ENCODE peak calls at places on chromosomes 16 and 17, in ten cellular contexts. B is body of pancreas, K is transverse colon, U is fibroblast of lung, Y is SK-N-SH, Q is AG04450, G is fibroblast of the aortic adventitia, N is brain microvascular endothelial cell, S is Calu3, L is AG09309. C is an unnamed sample.
A peak's percentile ranks its signal among the peaks of the same experiment; 100 is the strongest.

GRCh38 chr16:87387942-87388817 is 4.0 kb upstream of the MAP1LC3B start:
- DNase-seq in U (peak; percentile 99), Y (peak; percentile 88), Q (peak; percentile 96), B (peak; percentile 97), S (peak; percentile 95), G (peak; percentile 99), K (peak; percentile 94), L (peak; percentile 99), N (peak; percentile 98), C (peak; percentile 99)

GRCh38 chr17:7133424-7133823 is 18.8 kb upstream of the ASGR2 start:
- DNase-seq in G (no peak), L (no peak), Q (no peak), S (no peak), U (no peak), K (peak; percentile 32), N (no peak), Y (peak; percentile 58), B (no peak), C (no peak)

GRCh38 chr16:29994613-29995329 is 646 bp downstream of the HIRIP3 start:
- DNase-seq in G (peak; percentile 37), U (peak; percentile 43), S (peak; percentile 88), B (peak; percentile 73), K (peak; percentile 86), N (peak; percentile 30), Y (peak; percentile 58), Q (no peak), L (peak; percentile 28), C (peak; percentile 96)

GRCh38 chr17:19766421-19767270 is 18.5 kb upstream of the ALDH3A1 start:
- DNase-seq in S (peak; percentile 80), U (peak; percentile 29), L (no peak), N (peak; percentile 33), B (peak; percentile 76), Q (no peak), G (peak; percentile 57), Y (peak; percentile 87), K (peak; percentile 84), C (peak; percentile 47)

GRCh38 chr16:634051-634670 is 1.9 kb downstream of the METTL26 start:
- DNase-seq in U (no peak), K (no peak), N (no peak), S (no peak), Y (no peak), B (no peak), L (no peak), Q (no peak), G (no peak), C (no peak)

GRCh38 chr17:43736389-43736788 is 22.2 kb downstream of the SOST start:
- DNase-seq in Y (no peak), U (no peak), G (no peak), B (no peak), L (no peak), Q (no peak), N (no peak), S (no peak), K (no peak), C (no peak)

GRCh38 chr17:79851461-79851817 is 12.2 kb upstream of the CBX4 start:
- DNase-seq in Y (no peak), S (peak; percentile 92), B (peak; percentile 80), N (no peak), G (no peak), L (no peak), Q (no peak), K (peak; percentile 76), U (no peak), C (no peak)

GRCh38 chr16:23301251-23302044 is 654 bp upstream of the SCNN1B start:
- DNase-seq in N (no peak), Y (no peak), G (no peak), B (no peak), L (no peak), K (no peak), U (no peak), Q (no peak), S (no peak), C (no peak)

GRCh38 chr16:81693047-81693446 is 86.0 kb upstream of the PLCG2 start:
- DNase-seq in Q (no peak), K (no peak), U (peak; percentile 83), B (no peak), L (peak; percentile 68), S (no peak), N (peak; percentile 34), Y (no peak), G (peak; percentile 48), C (peak; percentile 20)

GRCh38 chr17:65589321-65589720 is 27.9 kb upstream of the AXIN2 start:
- DNase-seq in K (no peak), Y (no peak), Q (no peak), U (no peak), G (peak; percentile 68), L (no peak), S (no peak), B (no peak), N (no peak), C (no peak)

GRCh38 chr17:62626719-62627218 is 701 bp upstream of the MRC2 start:
- DNase-seq in U (peak; percentile 82), N (peak; percentile 71), G (peak; percentile 93), B (no peak), S (no peak), K (no peak), L (peak; percentile 76), Y (peak; percentile 88), Q (peak; percentile 61), C (peak; percentile 78)

DNA sequence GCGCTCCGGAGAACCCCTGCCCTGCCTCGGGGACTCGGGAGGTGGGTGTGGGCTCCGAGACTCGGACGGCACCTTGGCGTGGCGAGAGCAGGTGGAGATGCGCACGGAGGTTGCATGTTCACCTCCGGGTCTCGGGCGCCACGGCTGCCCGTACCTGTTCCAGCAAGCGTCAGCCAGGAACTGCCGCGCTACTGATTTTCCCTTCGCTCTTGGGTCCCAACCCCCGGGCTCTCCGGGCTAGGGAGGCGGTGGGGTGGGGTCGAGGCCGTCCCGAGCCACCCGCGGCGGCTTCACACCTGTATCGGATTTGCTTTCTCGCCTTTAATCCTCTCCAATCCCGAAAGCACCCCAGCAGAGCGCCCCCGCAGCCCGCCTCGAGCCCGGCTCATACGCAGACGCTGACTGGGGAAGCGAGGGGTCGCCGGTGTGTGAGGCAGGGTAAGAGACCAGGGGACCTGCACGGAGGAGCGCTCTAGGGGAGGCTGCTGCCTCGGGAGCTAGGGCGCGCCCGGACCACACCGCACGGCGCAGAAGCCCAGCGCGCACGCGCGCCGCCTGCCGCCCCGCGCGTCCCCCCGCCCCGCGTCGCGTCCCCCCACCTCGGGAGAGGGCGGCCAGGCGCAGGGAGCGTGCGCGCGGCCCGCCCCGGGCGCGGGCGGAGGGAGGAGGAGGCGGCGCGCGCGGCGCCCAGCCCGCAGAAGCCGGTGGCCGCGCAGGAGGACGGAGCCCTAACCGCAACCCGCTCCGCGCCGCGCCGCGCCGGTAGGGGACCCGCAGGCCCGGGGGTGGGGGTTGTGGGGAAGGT is at the start of gene DUSP14:
- DNase-seq in N (peak; percentile 47), U (peak; percentile 75), K (peak; percentile 81), B (peak; percentile 84), S (peak; percentile 99), Y (peak; percentile 99), Q (no peak), G (peak; percentile 70), L (no peak), C (peak; percentile 65)
- TF ChIP-seq CTCF in N (no peak), U (no peak), K (no peak), B (no peak), S (no peak), Y (no peak), Q (no peak), G (no peak), L (peak; percentile 10), C (no peak)

GRCh38 chr16:80614908-80615696 is 74.3 kb downstream of the DYNLRB2 start:
- DNase-seq in Q (peak; percentile 71), S (no peak), Y (no peak), G (peak; percentile 33), K (no peak), U (peak; percentile 99), N (peak; percentile 92), L (peak; percentile 1), B (no peak), C (peak; percentile 92)
- TF ChIP-seq CTCF in Q (peak; percentile 36), S (no peak), Y (peak; percentile 12), G (peak; percentile 4), K (no peak), U (no peak), N (peak; percentile 63), L (no peak), B (no peak), C (peak; percentile 63)

GRCh38 chr17:68532826-68533225 is 20.6 kb downstream of the PRKAR1A start:
- DNase-seq in K (no peak), G (no peak), Q (no peak), U (no peak), L (no peak), S (no peak), N (no peak), Y (no peak), B (no peak), C (no peak)

GRCh38 chr17:68531252-68531651 is 19.0 kb downstream of the PRKAR1A start:
- DNase-seq in G (no peak), Q (no peak), N (no peak), L (no peak), B (no peak), K (no peak), S (no peak), U (no peak), Y (no peak), C (no peak)

GRCh38 chr17:68534714-68535113 is 22.5 kb downstream of the PRKAR1A start:
- DNase-seq in U (no peak), Y (no peak), L (no peak), Q (no peak), N (no peak), K (no peak), G (no peak), B (no peak), S (no peak), C (no peak)

GRCh38 chr17:68535903-68536302 is 23.7 kb downstream of the PRKAR1A start:
- DNase-seq in Q (no peak), U (no peak), B (no peak), L (no peak), K (no peak), G (no peak), Y (no peak), S (no peak), N (no peak), C (no peak)

DNA sequence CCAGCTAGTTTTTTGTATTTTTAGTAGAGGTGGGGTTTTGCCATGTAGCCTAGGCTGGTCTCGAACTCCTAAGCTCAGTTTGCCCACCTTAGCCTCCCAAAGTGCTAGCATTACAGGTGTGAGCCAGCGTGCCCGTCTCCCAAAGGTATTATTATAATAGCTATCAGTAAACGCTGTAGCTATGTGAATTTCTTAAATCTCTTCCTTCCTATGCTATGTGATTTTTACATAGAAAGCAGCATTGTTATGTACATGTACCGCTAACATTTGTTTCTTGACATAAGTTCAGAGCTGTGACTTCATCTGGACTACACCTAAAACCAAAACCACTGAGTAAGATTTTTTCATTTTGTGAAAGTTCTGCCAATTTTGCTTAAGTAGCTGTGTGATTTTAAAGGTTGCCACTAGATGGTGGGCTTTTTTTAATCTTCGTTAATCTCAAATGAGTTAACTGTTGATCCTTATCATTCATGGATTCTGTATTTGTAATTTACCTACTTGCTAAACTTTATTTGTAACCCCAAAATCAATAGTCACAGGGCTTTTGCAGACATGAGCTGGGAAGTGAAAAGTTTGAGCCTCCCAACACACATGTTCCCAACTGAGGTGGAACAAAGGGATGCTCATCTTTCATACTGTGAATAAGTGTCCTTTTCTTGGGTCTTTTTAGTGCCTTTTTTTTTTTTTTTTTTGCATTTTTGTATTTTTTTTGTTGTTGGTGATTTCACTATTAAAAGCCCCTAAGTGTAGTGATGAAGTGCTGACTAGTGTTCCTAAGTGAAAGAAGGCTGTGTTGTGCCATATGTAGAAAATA is 21.9 kb downstream of the PRKAR1A start:
- DNase-seq in N (no peak), L (peak; percentile 55), B (no peak), Y (no peak), Q (no peak), G (peak; percentile 90), U (peak; percentile 47), S (no peak), K (no peak), C (peak; percentile 15)
- TF ChIP-seq CTCF in N (peak; percentile 22), L (peak; percentile 37), B (no peak), Y (peak; percentile 62), Q (peak; percentile 57), G (peak; percentile 53), U (peak; percentile 44), S (no peak), K (peak; percentile 18), C (peak; percentile 77)

GRCh38 chr16:50884066-50884860 is 142.4 kb downstream of the CYLD start:
- DNase-seq in G (no peak), N (no peak), B (no peak), L (no peak), Q (no peak), U (no peak), K (no peak), S (peak; percentile 65), Y (peak; percentile 48), C (no peak)
- TF ChIP-seq CTCF in G (peak; percentile 39), N (peak; percentile 61), B (peak; percentile 7), L (no peak), Q (peak; percentile 35), U (no peak), K (no peak), S (peak; percentile 52), Y (no peak), C (peak; percentile 49)